ENCODE peak calls at places on chromosomes 6 and 20, in four cellular contexts. S, X, R and H are unnamed samples.

GRCh38 chr6:31822038-31822821 is 5.3 kb upstream of the HSPA1B start:
- DNase-seq in S (peak), X (peak), R (peak), H (no peak)

GRCh38 chr20:61997372-61997771 is 68.3 kb downstream of the TAF4 start:
- DNase-seq in S (no peak), X (no peak), R (no peak), H (no peak)

GRCh38 chr6:88561974-88562736 is 396.0 kb upstream of the CNR1 start:
- DNase-seq in S (no peak), X (no peak), R (no peak), H (no peak)

GRCh38 chr20:51028616-51029263 is 5.8 kb upstream of the KCNG1 start:
- DNase-seq in S (no peak), X (no peak), R (no peak), H (no peak)

GRCh38 chr6:113447088-113447831 is 409.9 kb upstream of the MARCKS start:
- DNase-seq in S (no peak), X (no peak), R (no peak), H (no peak)

GRCh38 chr6:158475344-158476302 is 84.3 kb upstream of the TMEM181 start:
- DNase-seq in S (no peak), X (no peak), R (no peak), H (no peak)

GRCh38 chr6:123803456-123803861 is 206 bp upstream of the NKAIN2 start:
- DNase-seq in S (no peak), X (no peak), R (no peak), H (no peak)

GRCh38 chr20:17610566-17611289 is 40.9 kb downstream of the DSTN start:
- DNase-seq in S (peak), X (no peak), R (no peak), H (no peak)

GRCh38 chr6:115004204-115004603 is 661.4 kb upstream of the HS3ST5 start:
- DNase-seq in S (no peak), X (no peak), R (no peak), H (no peak)

GRCh38 chr6:19705606-19706005 is 131.6 kb upstream of the ID4 start:
- DNase-seq in S (no peak), X (no peak), R (no peak), H (no peak)

GRCh38 chr6:3214898-3215297 is 12.6 kb downstream of the TUBB2B start:
- DNase-seq in S (no peak), X (no peak), R (no peak), H (no peak)

GRCh38 chr6:3213334-3213695 is 14.1 kb downstream of the TUBB2B start:
- DNase-seq in S (no peak), X (no peak), R (no peak), H (no peak)

GRCh38 chr6:3220366-3220765 is 7.1 kb downstream of the TUBB2B start:
- DNase-seq in S (no peak), X (no peak), R (no peak), H (no peak)

GRCh38 chr6:3218266-3218665 is 9.2 kb downstream of the TUBB2B start:
- DNase-seq in S (no peak), X (no peak), R (no peak), H (no peak)

GRCh38 chr6:3217286-3217685 is 10.2 kb downstream of the TUBB2B start:
- DNase-seq in S (no peak), X (no peak), R (no peak), H (no peak)
- TF ChIP-seq CTCF in S (no peak), X (no peak), R (no peak), H (no peak)

DNA sequence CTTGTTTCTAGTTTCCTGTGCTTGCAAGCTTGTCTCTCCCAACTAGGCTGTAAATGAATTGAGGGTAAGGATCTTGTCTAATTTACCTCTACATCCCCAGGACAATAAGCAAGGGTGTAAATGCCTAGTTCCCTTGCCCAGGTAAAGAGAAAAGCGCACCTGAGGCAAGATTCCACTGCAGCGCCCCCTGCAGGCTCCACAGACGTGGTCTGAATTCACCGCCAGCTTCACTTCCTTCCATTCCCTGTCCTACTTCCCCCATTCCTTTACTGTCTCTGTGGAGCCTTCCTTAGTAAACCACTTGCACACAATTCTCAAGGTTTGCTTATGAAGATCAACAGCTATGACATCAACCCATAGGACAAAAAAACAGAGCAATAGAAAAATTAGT is 42.3 kb downstream of the ANKEF1 start:
- DNase-seq in S (no peak), X (peak), R (no peak), H (no peak)
- TF ChIP-seq CTCF in S (no peak), X (peak), R (peak), H (peak)

GRCh38 chr6:14397518-14397901 is 279.9 kb downstream of the CD83 start:
- DNase-seq in S (no peak), X (no peak), R (no peak), H (no peak)
- TF ChIP-seq CTCF in S (no peak), X (no peak), R (no peak), H (no peak)

GRCh38 chr6:3825331-3825831 is 23.8 kb upstream of the FAM50B start:
- DNase-seq in S (no peak), X (peak), R (no peak), H (no peak)
- TF ChIP-seq CTCF in S (no peak), X (no peak), R (peak), H (no peak)

DNA sequence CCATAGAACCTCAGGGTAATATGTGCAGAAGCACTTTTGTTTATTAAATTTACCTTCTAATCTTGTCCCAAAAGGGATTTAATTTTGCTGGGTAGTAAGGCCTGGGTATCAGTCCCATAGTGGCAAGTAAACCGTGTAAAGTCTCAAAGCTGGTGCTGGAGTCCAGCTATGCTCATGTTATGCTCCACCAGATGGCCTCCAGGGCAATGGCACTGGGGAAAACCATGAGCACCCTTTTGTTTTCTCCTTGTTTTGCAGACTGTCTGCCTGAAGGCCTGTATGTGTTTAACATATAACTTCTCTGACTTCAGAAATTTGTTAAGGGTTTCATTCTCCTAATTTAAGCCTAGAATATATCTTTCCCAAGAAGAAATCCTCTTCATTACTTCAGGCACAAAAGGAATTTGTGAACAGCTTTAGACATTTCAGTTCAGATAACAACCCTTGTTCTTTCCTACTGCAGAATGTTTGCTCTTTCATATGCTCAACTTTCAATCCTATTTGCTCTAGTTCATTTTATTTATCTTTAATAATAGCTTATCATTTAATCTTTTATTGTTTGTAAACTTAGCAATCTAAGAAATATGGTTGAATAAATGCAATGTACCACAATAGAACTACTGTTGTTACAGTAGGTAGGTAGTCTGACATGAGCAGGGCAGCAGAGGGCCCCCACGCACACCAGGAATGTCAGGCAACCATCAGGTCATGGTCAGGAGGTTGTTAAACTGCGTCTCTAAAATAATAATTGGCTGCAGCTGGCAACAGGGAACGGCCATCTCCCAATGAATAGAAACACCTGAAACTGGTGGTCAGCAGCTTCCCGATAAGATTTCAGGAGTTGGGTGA is 162.8 kb downstream of the TENT5A start:
- DNase-seq in S (no peak), X (no peak), R (no peak), H (no peak)
- TF ChIP-seq CTCF in S (no peak), X (no peak), R (no peak), H (no peak)